ENCODE peak calls at places on chromosome 21, in six cellular contexts. One of them, this sample, is unnamed.

GRCh38 chr21:15050588-15051377 is 14.0 kb downstream of the NRIP1 start:
- DNase-seq in AG04450: no peak
- DNase-seq in neural progenitor cell: no peak
- DNase-seq in substantia nigra: no peak
- DNase-seq in erythroblast: peak; percentile 26
- DNase-seq in frontal cortex: no peak
- DNase-seq in this sample: peak; percentile 62

GRCh38 chr21:26769613-26770188 is 75.5 kb downstream of the ADAMTS1 start:
- DNase-seq in substantia nigra: no peak
- DNase-seq in frontal cortex: peak; percentile 6
- DNase-seq in AG04450: peak; percentile 20
- DNase-seq in neural progenitor cell: peak; percentile 33
- DNase-seq in erythroblast: peak; percentile 18
- DNase-seq in this sample: no peak

GRCh38 chr21:42569732-42570301 is 56.2 kb downstream of the SLC37A1 start:
- DNase-seq in erythroblast: no peak
- DNase-seq in substantia nigra: peak; percentile 41
- DNase-seq in AG04450: no peak
- DNase-seq in neural progenitor cell: no peak
- DNase-seq in frontal cortex: no peak
- DNase-seq in this sample: peak; percentile 25

GRCh38 chr21:28436286-28436932 is 556.3 kb downstream of the LTN1 start:
- DNase-seq in frontal cortex: no peak
- DNase-seq in AG04450: no peak
- DNase-seq in substantia nigra: no peak
- DNase-seq in erythroblast: no peak
- DNase-seq in neural progenitor cell: no peak
- DNase-seq in this sample: no peak

GRCh38 chr21:41901099-41901498 is 22.0 kb upstream of the PRDM15 start:
- DNase-seq in erythroblast: no peak
- DNase-seq in substantia nigra: no peak
- DNase-seq in AG04450: no peak
- DNase-seq in neural progenitor cell: no peak
- DNase-seq in frontal cortex: no peak
- DNase-seq in this sample: no peak

GRCh38 chr21:41802684-41803083 is 35.8 kb upstream of the RIPK4 start:
- DNase-seq in neural progenitor cell: no peak
- DNase-seq in substantia nigra: peak; percentile 75
- DNase-seq in AG04450: no peak
- DNase-seq in erythroblast: no peak
- DNase-seq in frontal cortex: no peak
- DNase-seq in this sample: no peak

GRCh38 chr21:34201001-34201400 is 127.6 kb downstream of the MRPS6 start:
- DNase-seq in erythroblast: no peak
- DNase-seq in frontal cortex: no peak
- DNase-seq in neural progenitor cell: no peak
- DNase-seq in AG04450: no peak
- DNase-seq in substantia nigra: no peak
- DNase-seq in this sample: no peak

GRCh38 chr21:44455524-44456206 is 355 bp downstream of the LRRC3 start:
- DNase-seq in substantia nigra: peak; percentile 22
- DNase-seq in frontal cortex: no peak
- DNase-seq in neural progenitor cell: peak; percentile 67
- DNase-seq in AG04450: no peak
- DNase-seq in erythroblast: peak; percentile 9
- DNase-seq in this sample: peak; percentile 78

GRCh38 chr21:45977396-45977795 is 4.2 kb upstream of the COL6A1 start:
- DNase-seq in substantia nigra: no peak
- DNase-seq in erythroblast: no peak
- DNase-seq in neural progenitor cell: no peak
- DNase-seq in frontal cortex: no peak
- DNase-seq in AG04450: no peak
- DNase-seq in this sample: peak; percentile 75

This sample was measured in endodermal cell.